ENCODE peak calls at places on chromosomes 2 and 18, in seven cellular contexts. One of them, this sample, is unnamed.

GRCh38 chr2:98509542-98510321 is 65.1 kb downstream of the INPP4A start:
- DNase-seq in GM03348: no peak
- DNase-seq in C1 segment of cervical spinal cord: no peak
- DNase-seq in kidney tubule cell: no peak
- DNase-seq in HL-60: no peak
- DNase-seq in suprapubic skin: no peak
- DNase-seq in neural crest cell: no peak
- DNase-seq in this sample: no peak

GRCh38 chr2:160956243-160956802 is 203.9 kb upstream of the TANK start:
- DNase-seq in C1 segment of cervical spinal cord: no peak
- DNase-seq in HL-60: no peak
- DNase-seq in kidney tubule cell: no peak
- DNase-seq in GM03348: peak
- DNase-seq in neural crest cell: no peak
- DNase-seq in suprapubic skin: peak
- DNase-seq in this sample: no peak

GRCh38 chr18:52070295-52070756 is 269.7 kb upstream of the DCC start:
- DNase-seq in C1 segment of cervical spinal cord: no peak
- DNase-seq in GM03348: no peak
- DNase-seq in suprapubic skin: no peak
- DNase-seq in kidney tubule cell: peak
- DNase-seq in neural crest cell: no peak
- DNase-seq in HL-60: no peak
- DNase-seq in this sample: no peak

GRCh38 chr2:12787891-12788783 is 71.4 kb downstream of the TRIB2 start:
- DNase-seq in kidney tubule cell: peak
- DNase-seq in suprapubic skin: no peak
- DNase-seq in HL-60: no peak
- DNase-seq in neural crest cell: no peak
- DNase-seq in C1 segment of cervical spinal cord: no peak
- DNase-seq in GM03348: peak
- DNase-seq in this sample: no peak

GRCh38 chr2:8754056-8754790 is 72.4 kb downstream of the ID2 start:
- DNase-seq in neural crest cell: no peak
- DNase-seq in kidney tubule cell: no peak
- DNase-seq in HL-60: no peak
- DNase-seq in GM03348: peak
- DNase-seq in suprapubic skin: no peak
- DNase-seq in C1 segment of cervical spinal cord: peak
- DNase-seq in this sample: no peak

GRCh38 chr18:25464211-25464610 is 112.2 kb upstream of the ZNF521 start:
- DNase-seq in GM03348: no peak
- DNase-seq in suprapubic skin: no peak
- DNase-seq in C1 segment of cervical spinal cord: no peak
- DNase-seq in neural crest cell: no peak
- DNase-seq in HL-60: no peak
- DNase-seq in kidney tubule cell: no peak
- DNase-seq in this sample: no peak

GRCh38 chr2:168466834-168467565 is 10.9 kb downstream of the CERS6 start:
- DNase-seq in kidney tubule cell: no peak
- DNase-seq in GM03348: no peak
- DNase-seq in C1 segment of cervical spinal cord: peak
- DNase-seq in suprapubic skin: no peak
- DNase-seq in HL-60: no peak
- DNase-seq in neural crest cell: no peak
- DNase-seq in this sample: peak

GRCh38 chr2:67641302-67641701 is 244.2 kb downstream of the ETAA1 start:
- DNase-seq in GM03348: no peak
- DNase-seq in C1 segment of cervical spinal cord: no peak
- DNase-seq in HL-60: no peak
- DNase-seq in suprapubic skin: no peak
- DNase-seq in neural crest cell: no peak
- DNase-seq in kidney tubule cell: no peak
- DNase-seq in this sample: no peak

GRCh38 chr2:241636182-241636982 is 576 bp downstream of the THAP4 start:
- DNase-seq in neural crest cell: peak
- DNase-seq in C1 segment of cervical spinal cord: peak
- DNase-seq in suprapubic skin: no peak
- DNase-seq in GM03348: peak
- DNase-seq in HL-60: peak
- DNase-seq in kidney tubule cell: peak
- DNase-seq in this sample: no peak

GRCh38 chr18:47420130-47420529 is 168.7 kb upstream of the SKOR2 start:
- DNase-seq in neural crest cell: no peak
- DNase-seq in suprapubic skin: no peak
- DNase-seq in kidney tubule cell: no peak
- DNase-seq in HL-60: peak
- DNase-seq in GM03348: no peak
- DNase-seq in C1 segment of cervical spinal cord: no peak
- DNase-seq in this sample: peak

GRCh38 chr2:109322111-109322510 is 193.1 kb downstream of the SH3RF3 start:
- DNase-seq in C1 segment of cervical spinal cord: no peak
- DNase-seq in GM03348: peak
- DNase-seq in HL-60: no peak
- DNase-seq in suprapubic skin: peak
- DNase-seq in kidney tubule cell: no peak
- DNase-seq in neural crest cell: no peak
- DNase-seq in this sample: no peak

GRCh38 chr2:45652090-45653050 is 895 bp downstream of the PRKCE start:
- DNase-seq in suprapubic skin: peak
- DNase-seq in GM03348: peak
- DNase-seq in C1 segment of cervical spinal cord: peak
- DNase-seq in HL-60: peak
- DNase-seq in neural crest cell: peak
- DNase-seq in kidney tubule cell: peak
- DNase-seq in this sample: no peak

GRCh38 chr2:216714412-216714775 is 19.0 kb upstream of the IGFBP5 start:
- DNase-seq in HL-60: no peak
- DNase-seq in kidney tubule cell: peak
- DNase-seq in neural crest cell: no peak
- DNase-seq in suprapubic skin: no peak
- DNase-seq in C1 segment of cervical spinal cord: no peak
- DNase-seq in GM03348: peak
- DNase-seq in this sample: no peak

GRCh38 chr2:47226124-47227040 is 71.3 kb upstream of the STPG4 start:
- DNase-seq in GM03348: no peak
- DNase-seq in C1 segment of cervical spinal cord: peak
- DNase-seq in neural crest cell: no peak
- DNase-seq in kidney tubule cell: peak
- DNase-seq in HL-60: peak
- DNase-seq in suprapubic skin: no peak
- DNase-seq in this sample: no peak

GRCh38 chr2:169034256-169034655 is 3.1 kb upstream of the ABCB11 start:
- DNase-seq in kidney tubule cell: peak
- DNase-seq in neural crest cell: no peak
- DNase-seq in HL-60: no peak
- DNase-seq in C1 segment of cervical spinal cord: no peak
- DNase-seq in GM03348: no peak
- DNase-seq in suprapubic skin: no peak
- DNase-seq in this sample: no peak

GRCh38 chr2:237222178-237222577 is 136.5 kb downstream of the COPS8 start:
- DNase-seq in kidney tubule cell: peak
- DNase-seq in C1 segment of cervical spinal cord: no peak
- DNase-seq in suprapubic skin: no peak
- DNase-seq in GM03348: peak
- DNase-seq in HL-60: no peak
- DNase-seq in neural crest cell: no peak
- DNase-seq in this sample: no peak

GRCh38 chr18:58345875-58346274 is 283.0 kb downstream of the ALPK2 start:
- DNase-seq in kidney tubule cell: no peak
- DNase-seq in HL-60: no peak
- DNase-seq in neural crest cell: no peak
- DNase-seq in C1 segment of cervical spinal cord: no peak
- DNase-seq in suprapubic skin: no peak
- DNase-seq in GM03348: no peak
- DNase-seq in this sample: no peak

GRCh38 chr2:156581280-156581679 is 145.1 kb downstream of the GPD2 start:
- DNase-seq in HL-60: no peak
- DNase-seq in neural crest cell: no peak
- DNase-seq in GM03348: no peak
- DNase-seq in C1 segment of cervical spinal cord: no peak
- DNase-seq in suprapubic skin: no peak
- DNase-seq in kidney tubule cell: no peak
- DNase-seq in this sample: no peak

GRCh38 chr2:233531880-233532458 is 34.6 kb downstream of the USP40 start:
- DNase-seq in GM03348: no peak
- DNase-seq in suprapubic skin: no peak
- DNase-seq in neural crest cell: no peak
- DNase-seq in HL-60: no peak
- DNase-seq in kidney tubule cell: no peak
- DNase-seq in C1 segment of cervical spinal cord: no peak
- DNase-seq in this sample: no peak